ENCODE peak calls at places on chromosomes 4 and X, in ten cellular contexts. T is AG04449; K is nephron progenitor cell; S is glutamatergic neuron; W is hippocampal formation; L is CD4-positive, alpha-beta memory T cell; G is CD8-positive, alpha-beta T cell; A is fibroblast of mammary gland; Y is right cardiac atrium; H is activated T-helper 1 cell treated with anti-CD3 and anti-CD28 coated beads, Interleukin-12 subunit alpha, Interleukin-12 subunit beta, Interleukin-2, Interleukin-4 antibody, amounts not matched to agents 30 ng/mL and 10 ng/mL and 1 ng/mL, durations not matched to agents 14 hours and 24 hours and 36 hours. U is an unnamed sample.

GRCh38 chr4:103026868-103027267 is 7.4 kb upstream of the SLC9B1 start:
- DNase-seq in L (no peak), Y (no peak), T (no peak), K (no peak), G (no peak), W (no peak), S (no peak), A (peak), H (no peak), U (no peak)

GRCh38 chr4:3514221-3514780 is 17.9 kb downstream of the LRPAP1 start:
- DNase-seq in A (no peak), Y (peak), L (no peak), W (no peak), H (no peak), G (no peak), K (no peak), T (no peak), S (peak), U (no peak)

GRCh38 chr4:3255611-3256186 is 6.7 kb downstream of the MSANTD1 start:
- DNase-seq in K (no peak), A (no peak), W (no peak), Y (no peak), T (no peak), S (no peak), L (no peak), H (no peak), G (no peak), U (peak)

GRCh38 chrX:47483310-47484268 is 567 bp upstream of the ZNF41 start:
- DNase-seq in K (peak), S (peak), Y (peak), H (no peak), G (no peak), T (no peak), W (peak), A (peak), L (no peak), U (no peak)

GRCh38 chr4:120843840-120844527 is 78.5 kb downstream of the PRDM5 start:
- DNase-seq in S (peak), W (no peak), H (no peak), Y (peak), L (no peak), A (no peak), G (no peak), T (no peak), K (peak), U (no peak)

GRCh38 chr4:149296503-149296902 is 519.1 kb downstream of the IQCM start:
- DNase-seq in K (no peak), Y (no peak), W (no peak), T (no peak), A (no peak), G (no peak), L (no peak), S (no peak), H (no peak), U (no peak)

GRCh38 chr4:26325191-26325590 is 4.4 kb downstream of the RBPJ start:
- DNase-seq in L (peak), A (peak), H (peak), Y (no peak), S (no peak), T (no peak), W (no peak), K (no peak), G (no peak), U (no peak)

GRCh38 chr4:8409271-8410065 is 31.1 kb downstream of the ACOX3 start:
- DNase-seq in K (peak), Y (peak), L (peak), S (no peak), H (peak), T (no peak), W (no peak), A (peak), G (peak), U (peak)

GRCh38 chr4:7650606-7651400 is 216.1 kb upstream of the PSAPL1 start:
- DNase-seq in Y (no peak), S (peak), G (no peak), H (no peak), W (no peak), T (no peak), L (no peak), A (peak), K (peak), U (peak)

GRCh38 chr4:3059090-3059428 is 15.3 kb downstream of the HTT-AS start:
- DNase-seq in S (no peak), G (no peak), Y (no peak), L (no peak), A (no peak), K (no peak), H (no peak), W (no peak), T (no peak), U (no peak)

GRCh38 chr4:56757270-56757746 is 64.2 kb downstream of the SPINK2 start:
- DNase-seq in K (no peak), A (peak), H (peak), S (peak), Y (no peak), T (no peak), L (no peak), W (no peak), G (peak), U (no peak)

GRCh38 chr4:119128125-119128524 is 7.5 kb upstream of the MYOZ2 start:
- DNase-seq in K (no peak), A (no peak), Y (no peak), T (no peak), H (no peak), G (no peak), S (no peak), L (no peak), W (no peak), U (no peak)

GRCh38 chr4:36310793-36311192 is 29.4 kb downstream of the DTHD1 start:
- DNase-seq in S (no peak), K (no peak), Y (peak), A (no peak), T (no peak), L (no peak), W (no peak), H (no peak), G (no peak), U (no peak)